ENCODE peak calls at places on chromosomes 3 and 15, in nine cellular contexts. D is GM12878, B is tibial artery, L is colonic mucosa, K is stomach, G is fibroblast of mammary gland, A is A549, F is HFFc6, J is neural crest cell. N is an unnamed sample.
A peak's percentile ranks its signal among the peaks of the same experiment; 100 is the strongest.

GRCh38 chr15:93730724-93731123 is 500.6 kb upstream of the MCTP2 start:
- DNase-seq in D (no peak), J (no peak), B (no peak), K (no peak), L (no peak), A (no peak), G (no peak), F (no peak), N (no peak)

GRCh38 chr3:53577486-53577885 is 83.1 kb downstream of the CACNA1D start:
- DNase-seq in F (no peak), K (no peak), J (no peak), G (no peak), D (no peak), B (no peak), A (no peak), L (no peak), N (no peak)

GRCh38 chr15:97998307-97999071 is 38.0 kb downstream of the ARRDC4 start:
- DNase-seq in B (no peak), L (no peak), K (no peak), A (no peak), F (peak; percentile 14), D (no peak), J (no peak), G (peak; percentile 5), N (no peak)

GRCh38 chr15:58438956-58439355 is 7.2 kb downstream of the LIPC start:
- DNase-seq in F (peak; percentile 43), G (peak; percentile 42), K (no peak), B (peak; percentile 34), L (peak; percentile 71), D (no peak), J (peak; percentile 14), A (peak; percentile 75), N (no peak)

GRCh38 chr3:122760457-122761271 is 33.0 kb downstream of the HSPBAP1 start:
- DNase-seq in B (no peak), D (no peak), K (no peak), G (no peak), J (no peak), L (no peak), F (no peak), A (no peak), N (no peak)

GRCh38 chr3:160449660-160450598 is at the start of gene TRIM59:
- DNase-seq in K (peak; percentile 94), B (peak; percentile 70), L (peak; percentile 95), J (peak; percentile 92), G (peak; percentile 95), F (peak; percentile 98), A (peak; percentile 99), D (peak; percentile 96), N (peak; percentile 90)

GRCh38 chr3:193780810-193781472 is 187.9 kb downstream of the OPA1 start:
- DNase-seq in G (peak; percentile 79), F (peak; percentile 38), B (peak; percentile 60), J (peak; percentile 65), K (peak; percentile 70), D (no peak), A (peak; percentile 88), L (peak; percentile 79), N (peak; percentile 68)

GRCh38 chr15:93196136-93196670 is 107.2 kb upstream of the RGMA start:
- DNase-seq in G (no peak), B (no peak), F (no peak), A (no peak), D (no peak), L (no peak), K (no peak), J (no peak), N (no peak)

GRCh38 chr3:127485396-127486170 is 105.0 kb downstream of the TPRA1 start:
- DNase-seq in D (no peak), A (no peak), K (peak; percentile 25), F (no peak), G (no peak), L (peak; percentile 9), B (peak; percentile 6), J (no peak), N (no peak)

GRCh38 chr15:88790486-88790885 is 12.8 kb upstream of the ACAN start:
- DNase-seq in L (no peak), G (no peak), J (no peak), B (no peak), A (no peak), F (no peak), D (no peak), K (no peak), N (no peak)

GRCh38 chr15:88788036-88788435 is 15.2 kb upstream of the ACAN start:
- DNase-seq in J (no peak), F (no peak), K (no peak), D (no peak), B (no peak), G (no peak), A (no peak), L (no peak), N (no peak)

GRCh38 chr15:88782465-88782864 is 20.8 kb upstream of the ACAN start:
- DNase-seq in D (no peak), F (no peak), K (no peak), G (no peak), B (no peak), L (no peak), J (no peak), A (no peak), N (no peak)

GRCh38 chr15:88788816-88789215 is 14.4 kb upstream of the ACAN start:
- DNase-seq in K (no peak), D (no peak), J (no peak), A (no peak), L (no peak), B (no peak), G (no peak), F (no peak), N (no peak)

GRCh38 chr15:88785217-88785616 is 18.0 kb upstream of the ACAN start:
- DNase-seq in B (no peak), K (no peak), D (no peak), A (no peak), L (no peak), F (no peak), G (no peak), J (no peak), N (no peak)
- TF ChIP-seq CTCF in B (no peak), K (no peak), D (no peak), A (no peak), L (no peak), F (no peak), G (no peak), J (no peak), N (no peak)

GRCh38 chr3:8324727-8325126 is 176.9 kb upstream of the LMCD1 start:
- DNase-seq in D (no peak), B (peak; percentile 21), F (peak; percentile 27), L (no peak), G (peak; percentile 50), J (peak; percentile 30), K (peak; percentile 48), A (peak; percentile 25), N (peak; percentile 44)
- TF ChIP-seq CTCF in D (peak; percentile 37), B (no peak), F (peak; percentile 77), L (no peak), G (peak; percentile 69), J (peak; percentile 56), K (no peak), A (peak; percentile 52), N (no peak)

GRCh38 chr15:62068787-62069170 is 2.0 kb downstream of the C2CD4A start:
- DNase-seq in J (no peak), G (no peak), B (no peak), A (no peak), L (no peak), K (no peak), D (no peak), F (no peak), N (no peak)
- TF ChIP-seq CTCF in J (peak; percentile 7), G (no peak), B (no peak), A (no peak), L (no peak), K (no peak), D (no peak), F (no peak), N (no peak)

GRCh38 chr3:23435904-23436303 is 232.8 kb downstream of the UBE2E2 start:
- DNase-seq in F (no peak), J (no peak), A (no peak), D (no peak), G (no peak), B (no peak), L (no peak), K (no peak), N (no peak)

GRCh38 chr3:23439080-23439479 is 236.0 kb downstream of the UBE2E2 start:
- DNase-seq in A (no peak), B (no peak), K (no peak), D (no peak), J (no peak), F (no peak), G (no peak), L (no peak), N (no peak)

GRCh38 chr3:23431759-23432158 is 228.6 kb downstream of the UBE2E2 start:
- DNase-seq in L (no peak), G (peak; percentile 40), B (no peak), F (no peak), K (no peak), A (no peak), J (no peak), D (no peak), N (no peak)

GRCh38 chr3:23438657-23439056 is 235.5 kb downstream of the UBE2E2 start:
- DNase-seq in A (no peak), K (no peak), J (no peak), D (no peak), B (no peak), G (no peak), L (no peak), F (no peak), N (no peak)

GRCh38 chr3:23435318-23435717 is 232.2 kb downstream of the UBE2E2 start:
- DNase-seq in A (no peak), K (no peak), G (no peak), F (no peak), D (no peak), J (no peak), L (no peak), B (no peak), N (no peak)
- TF ChIP-seq CTCF in A (no peak), K (no peak), G (no peak), F (no peak), D (no peak), J (no peak), L (no peak), B (no peak), N (no peak)

GRCh38 chr15:38521316-38521715 is 43.3 kb downstream of the RASGRP1 start:
- DNase-seq in A (no peak), B (no peak), F (no peak), D (no peak), G (no peak), J (no peak), L (no peak), K (no peak), N (no peak)
- TF ChIP-seq CTCF in A (no peak), B (no peak), F (no peak), D (no peak), G (no peak), J (no peak), L (no peak), K (no peak), N (no peak)